ENCODE peak calls at places on chromosomes 11 and 22, in ten cellular contexts. U is stomach, K is SK-N-SH, R is transverse colon, Z is vagina, M is GM23338, X is suprapubic skin, N is HCT116, T is breast epithelium, P is spleen. J is an unnamed sample.

GRCh38 chr22:47022075-47022473 is 259.6 kb downstream of the TBC1D22A start:
- DNase-seq in K (no peak), N (no peak), Z (no peak), P (no peak), U (peak; percentile 10), T (no peak), M (no peak), X (no peak), R (no peak), J (no peak)

GRCh38 chr11:92810423-92810822 is 159.0 kb upstream of the MTNR1B start:
- DNase-seq in T (no peak), P (no peak), R (no peak), M (no peak), N (no peak), U (no peak), Z (no peak), K (no peak), X (no peak), J (no peak)

GRCh38 chr22:42931421-42932196 is 74.5 kb upstream of the ARFGAP3 start:
- DNase-seq in Z (no peak), N (no peak), P (peak; percentile 86), M (no peak), U (no peak), T (no peak), R (no peak), K (no peak), X (no peak), J (no peak)

GRCh38 chr22:25942989-25943411 is 201.0 kb downstream of the MYO18B start:
- DNase-seq in Z (no peak), T (no peak), U (no peak), P (no peak), K (peak; percentile 76), X (no peak), M (no peak), N (no peak), R (no peak), J (no peak)

GRCh38 chr22:45008853-45009751 is 703 bp downstream of the PHF21B start:
- DNase-seq in Z (no peak), X (no peak), M (peak; percentile 39), U (no peak), K (peak; percentile 75), P (no peak), T (no peak), N (no peak), R (no peak), J (no peak)

GRCh38 chr11:45483361-45483760 is 182.1 kb downstream of the CHST1 start:
- DNase-seq in N (no peak), M (no peak), Z (no peak), U (peak; percentile 3), X (no peak), R (no peak), T (no peak), P (no peak), K (no peak), J (no peak)

GRCh38 chr22:21921729-21922128 is 30.9 kb downstream of the PPM1F start:
- DNase-seq in Z (no peak), P (no peak), T (no peak), U (no peak), K (no peak), X (no peak), R (no peak), N (no peak), M (peak; percentile 85), J (no peak)

GRCh38 chr22:38129021-38129420 is 18.5 kb upstream of the BAIAP2L2 start:
- DNase-seq in P (no peak), R (no peak), Z (no peak), T (no peak), M (no peak), K (no peak), X (no peak), U (no peak), N (no peak), J (no peak)

GRCh38 chr11:102323542-102324261 is 6.4 kb downstream of the BIRC3 start:
- DNase-seq in X (no peak), U (no peak), R (no peak), Z (no peak), N (no peak), K (no peak), T (no peak), P (no peak), M (no peak), J (no peak)

GRCh38 chr22:27801197-27801615 is 350 bp downstream of the MN1 start:
- DNase-seq in N (no peak), T (no peak), X (no peak), Z (no peak), K (peak; percentile 84), P (no peak), U (peak; percentile 33), R (peak; percentile 30), M (peak; percentile 70), J (peak; percentile 88)

GRCh38 chr11:13343931-13344717 is 66.5 kb downstream of the BMAL1 start:
- DNase-seq in R (peak; percentile 79), K (peak; percentile 73), U (peak; percentile 81), P (no peak), Z (no peak), T (peak; percentile 77), N (no peak), M (peak; percentile 87), X (no peak), J (no peak)

GRCh38 chr11:104275992-104276391 is 112.0 kb upstream of the PDGFD start:
- DNase-seq in R (no peak), X (no peak), T (no peak), M (peak; percentile 31), P (no peak), K (no peak), U (no peak), N (no peak), Z (no peak), J (no peak)

GRCh38 chr22:32579533-32580220 is 105.1 kb downstream of the FBXO7 start:
- DNase-seq in P (peak; percentile 88), X (no peak), N (no peak), T (no peak), Z (no peak), K (no peak), M (no peak), R (no peak), U (no peak), J (peak; percentile 58)

GRCh38 chr11:63017306-63017974 is 1.8 kb upstream of the SLC22A8 start:
- DNase-seq in X (no peak), K (peak; percentile 89), M (no peak), R (no peak), T (no peak), N (no peak), P (no peak), U (peak; percentile 40), Z (no peak), J (no peak)

GRCh38 chr22:39932918-39933649 is 27.1 kb upstream of the TMA7B start:
- DNase-seq in R (peak; percentile 61), X (no peak), N (peak; percentile 35), P (no peak), K (no peak), M (peak; percentile 95), Z (no peak), T (no peak), U (peak; percentile 71), J (no peak)

GRCh38 chr22:26631282-26631681 is 9.5 kb downstream of the CRYBA4 start:
- DNase-seq in R (no peak), Z (no peak), U (no peak), P (no peak), M (no peak), X (no peak), N (no peak), T (no peak), K (no peak), J (no peak)

GRCh38 chr11:20087118-20087521 is 73.2 kb downstream of the DBX1 start:
- DNase-seq in R (no peak), Z (no peak), P (no peak), U (no peak), T (no peak), X (no peak), N (no peak), M (no peak), K (no peak), J (no peak)

GRCh38 chr11:134407321-134407828 is 4.7 kb downstream of the B3GAT1 start:
- DNase-seq in P (no peak), R (no peak), N (no peak), X (no peak), K (no peak), T (no peak), M (no peak), U (peak; percentile 86), Z (no peak), J (no peak)

GRCh38 chr11:9774591-9775392 is 110.9 kb downstream of the SWAP70 start:
- DNase-seq in R (no peak), N (no peak), X (no peak), M (no peak), Z (no peak), T (no peak), U (no peak), K (no peak), P (no peak), J (no peak)

GRCh38 chr11:119864836-119865235 is 135.8 kb upstream of the NECTIN1 start:
- DNase-seq in K (no peak), T (no peak), R (no peak), N (no peak), M (no peak), X (no peak), P (peak; percentile 47), Z (no peak), U (no peak), J (no peak)

GRCh38 chr11:905952-906351 is 4.7 kb downstream of the CHID1 start:
- DNase-seq in N (no peak), Z (no peak), M (no peak), X (no peak), R (no peak), U (no peak), K (no peak), P (no peak), T (no peak), J (no peak)

GRCh38 chr11:122038543-122038942 is 77.5 kb downstream of the BLID start:
- DNase-seq in N (no peak), Z (no peak), P (no peak), K (no peak), T (no peak), X (no peak), M (peak; percentile 74), R (no peak), U (no peak), J (no peak)
- H3K4me1 ChIP-seq in N (peaks cover 7% of the 10 kb centered on the region), Z (no peaks in the 10 kb centered on the region), P (no peaks in the 10 kb centered on the region), K (peaks cover 12% of the 10 kb centered on the region), T (no peaks in the 10 kb centered on the region), X (no peaks in the 10 kb centered on the region), M (peaks cover 55% of the 10 kb centered on the region), R (no peaks in the 10 kb centered on the region), U (no peaks in the 10 kb centered on the region), J (no peaks in the 10 kb centered on the region)

GRCh38 chr11:64916848-64917662 is at the start of gene ATG2A:
- DNase-seq in N (peak; percentile 99), T (peak; percentile 99), Z (peak; percentile 100), K (peak; percentile 97), M (peak; percentile 99), R (peak; percentile 99), P (peak; percentile 99), U (peak; percentile 100), X (peak; percentile 99), J (peak; percentile 100)
- TF ChIP-seq POLR2AphosphoS5 in N (peak; percentile 88), T (peak; percentile 70), Z (peak; percentile 88), K (peak; percentile 47), M (peak; percentile 76), R (peak; percentile 95), P (peak; percentile 96), U (peak; percentile 89), X (peak; percentile 90), J (peak; percentile 90)

GRCh38 chr22:17205432-17205831 is 13.8 kb downstream of the ADA2 start:
- DNase-seq in Z (no peak), M (no peak), X (no peak), U (no peak), K (no peak), T (no peak), R (no peak), P (no peak), N (no peak), J (no peak)
- TF ChIP-seq CTCF in Z (no peak), M (peak; percentile 23), X (no peak), U (no peak), K (no peak), T (no peak), R (no peak), P (no peak), N (peak; percentile 15), J (no peak)

GRCh38 chr22:29914991-29915390 is 32.0 kb downstream of the MTMR3 start:
- DNase-seq in Z (no peak), R (no peak), X (no peak), U (no peak), N (no peak), T (no peak), P (no peak), M (no peak), K (no peak), J (no peak)
- H3K4me1 ChIP-seq in Z (peaks cover 78% of the 10 kb centered on the region), R (peaks cover 23% of the 10 kb centered on the region), X (peaks cover 45% of the 10 kb centered on the region), U (peaks cover 99% of the 10 kb centered on the region), N (peaks cover 17% of the 10 kb centered on the region), T (peaks cover 22% of the 10 kb centered on the region), P (peaks cover 10% of the 10 kb centered on the region), M (peaks cover 46% of the 10 kb centered on the region), K (no peaks in the 10 kb centered on the region), J (peaks cover 75% of the 10 kb centered on the region)

J was measured in upper lobe of left lung.